ENCODE peak calls at places on chromosome 20, in four cellular contexts. One of them, this sample, is unnamed.

GRCh38 chr20:19786311-19786710 is 28.3 kb downstream of the RIN2 start:
- DNase-seq in stimulated activated CD4-positive, alpha-beta T cell treated with anti-CD3 and anti-CD28 coated beads, Interleukin-1b, Interleukin-23, amount 100 ng/mL, for 1 hour: no peak
- DNase-seq in NCI-H1105: peak; percentile 7
- DNase-seq in Right ventricle myocardium superior: peak; percentile 66
- DNase-seq in this sample: no peak

GRCh38 chr20:64109831-64110391 is 2.5 kb upstream of the NPBWR2 start:
- DNase-seq in stimulated activated CD4-positive, alpha-beta T cell treated with anti-CD3 and anti-CD28 coated beads, Interleukin-1b, Interleukin-23, amount 100 ng/mL, for 1 hour: no peak
- DNase-seq in NCI-H1105: no peak
- DNase-seq in Right ventricle myocardium superior: peak; percentile 21
- DNase-seq in this sample: no peak

GRCh38 chr20:5691918-5692618 is 58.1 kb upstream of the SHLD1 start:
- DNase-seq in stimulated activated CD4-positive, alpha-beta T cell treated with anti-CD3 and anti-CD28 coated beads, Interleukin-1b, Interleukin-23, amount 100 ng/mL, for 1 hour: no peak
- DNase-seq in NCI-H1105: peak; percentile 35
- DNase-seq in Right ventricle myocardium superior: no peak
- DNase-seq in this sample: peak; percentile 81

GRCh38 chr20:33697129-33697528 is 10.9 kb upstream of the E2F1 start:
- DNase-seq in stimulated activated CD4-positive, alpha-beta T cell treated with anti-CD3 and anti-CD28 coated beads, Interleukin-1b, Interleukin-23, amount 100 ng/mL, for 1 hour: no peak
- DNase-seq in NCI-H1105: no peak
- DNase-seq in Right ventricle myocardium superior: peak; percentile 70
- DNase-seq in this sample: no peak

GRCh38 chr20:50724851-50725721 is 6.3 kb upstream of the PARD6B start:
- DNase-seq in stimulated activated CD4-positive, alpha-beta T cell treated with anti-CD3 and anti-CD28 coated beads, Interleukin-1b, Interleukin-23, amount 100 ng/mL, for 1 hour: no peak
- DNase-seq in NCI-H1105: no peak
- DNase-seq in Right ventricle myocardium superior: peak; percentile 68
- DNase-seq in this sample: no peak

GRCh38 chr20:49028684-49029083 is 17.4 kb upstream of the CSE1L start:
- DNase-seq in stimulated activated CD4-positive, alpha-beta T cell treated with anti-CD3 and anti-CD28 coated beads, Interleukin-1b, Interleukin-23, amount 100 ng/mL, for 1 hour: no peak
- DNase-seq in NCI-H1105: no peak
- DNase-seq in Right ventricle myocardium superior: no peak
- DNase-seq in this sample: no peak

GRCh38 chr20:52305843-52306242 is 114.3 kb upstream of the ZFP64 start:
- DNase-seq in stimulated activated CD4-positive, alpha-beta T cell treated with anti-CD3 and anti-CD28 coated beads, Interleukin-1b, Interleukin-23, amount 100 ng/mL, for 1 hour: no peak
- DNase-seq in NCI-H1105: no peak
- DNase-seq in Right ventricle myocardium superior: no peak
- DNase-seq in this sample: no peak

GRCh38 chr20:57475388-57476072 is 49.4 kb downstream of the CTCFL start:
- DNase-seq in stimulated activated CD4-positive, alpha-beta T cell treated with anti-CD3 and anti-CD28 coated beads, Interleukin-1b, Interleukin-23, amount 100 ng/mL, for 1 hour: no peak
- DNase-seq in NCI-H1105: no peak
- DNase-seq in Right ventricle myocardium superior: no peak
- DNase-seq in this sample: no peak

GRCh38 chr20:56202493-56203077 is 45.9 kb upstream of the MC3R start:
- DNase-seq in stimulated activated CD4-positive, alpha-beta T cell treated with anti-CD3 and anti-CD28 coated beads, Interleukin-1b, Interleukin-23, amount 100 ng/mL, for 1 hour: no peak
- DNase-seq in NCI-H1105: no peak
- DNase-seq in Right ventricle myocardium superior: no peak
- DNase-seq in this sample: no peak

GRCh38 chr20:6831461-6831860 is 64.0 kb downstream of the BMP2 start:
- DNase-seq in stimulated activated CD4-positive, alpha-beta T cell treated with anti-CD3 and anti-CD28 coated beads, Interleukin-1b, Interleukin-23, amount 100 ng/mL, for 1 hour: no peak
- DNase-seq in NCI-H1105: no peak
- DNase-seq in Right ventricle myocardium superior: no peak
- DNase-seq in this sample: no peak

GRCh38 chr20:24785141-24785924 is 163.7 kb upstream of the CST7 start:
- DNase-seq in stimulated activated CD4-positive, alpha-beta T cell treated with anti-CD3 and anti-CD28 coated beads, Interleukin-1b, Interleukin-23, amount 100 ng/mL, for 1 hour: no peak
- DNase-seq in NCI-H1105: no peak
- DNase-seq in Right ventricle myocardium superior: no peak
- DNase-seq in this sample: no peak

GRCh38 chr20:9889270-9889981 is 50.5 kb upstream of the PAK5 start:
- DNase-seq in stimulated activated CD4-positive, alpha-beta T cell treated with anti-CD3 and anti-CD28 coated beads, Interleukin-1b, Interleukin-23, amount 100 ng/mL, for 1 hour: no peak
- DNase-seq in NCI-H1105: no peak
- DNase-seq in Right ventricle myocardium superior: no peak
- DNase-seq in this sample: peak; percentile 7

This sample was measured in GM13977.